ENCODE peak calls at places on chromosomes 5 and 9, in seven cellular contexts. Z is neural crest cell, V is ovary, J is fibroblast of lung, T is AG10803, L is HFF-Myc, X is GM13976. P is an unnamed sample.

GRCh38 chr5:120479066-120479465 is 15.0 kb downstream of the PRR16 start:
- DNase-seq in Z (no peak), V (no peak), J (peak), T (peak), L (no peak), X (no peak), P (peak)

GRCh38 chr5:95959964-95960801 is 1.5 kb downstream of the ELL2 start:
- DNase-seq in Z (no peak), V (no peak), J (peak), T (peak), L (no peak), X (no peak), P (peak)

GRCh38 chr9:134415026-134415425 is 88.8 kb downstream of the RXRA start:
- DNase-seq in Z (no peak), V (no peak), J (no peak), T (no peak), L (no peak), X (no peak), P (no peak)

GRCh38 chr5:91146905-91147600 is 236.1 kb downstream of the ARRDC3 start:
- DNase-seq in Z (no peak), V (no peak), J (no peak), T (peak), L (no peak), X (no peak), P (no peak)

GRCh38 chr9:89631381-89631780 is 26.6 kb downstream of the GADD45G start:
- DNase-seq in Z (no peak), V (no peak), J (no peak), T (no peak), L (no peak), X (no peak), P (no peak)

GRCh38 chr9:30846644-30847043 is 1537.8 kb upstream of the ACO1 start:
- DNase-seq in Z (no peak), V (no peak), J (no peak), T (no peak), L (no peak), X (no peak), P (no peak)

GRCh38 chr9:94630833-94631232 is 8.5 kb downstream of the FBP1 start:
- DNase-seq in Z (no peak), V (no peak), J (no peak), T (no peak), L (no peak), X (no peak), P (no peak)

GRCh38 chr5:144191998-144192397 is 21.3 kb downstream of the KCTD16 start:
- DNase-seq in Z (no peak), V (no peak), J (peak), T (peak), L (no peak), X (peak), P (peak)

DNA sequence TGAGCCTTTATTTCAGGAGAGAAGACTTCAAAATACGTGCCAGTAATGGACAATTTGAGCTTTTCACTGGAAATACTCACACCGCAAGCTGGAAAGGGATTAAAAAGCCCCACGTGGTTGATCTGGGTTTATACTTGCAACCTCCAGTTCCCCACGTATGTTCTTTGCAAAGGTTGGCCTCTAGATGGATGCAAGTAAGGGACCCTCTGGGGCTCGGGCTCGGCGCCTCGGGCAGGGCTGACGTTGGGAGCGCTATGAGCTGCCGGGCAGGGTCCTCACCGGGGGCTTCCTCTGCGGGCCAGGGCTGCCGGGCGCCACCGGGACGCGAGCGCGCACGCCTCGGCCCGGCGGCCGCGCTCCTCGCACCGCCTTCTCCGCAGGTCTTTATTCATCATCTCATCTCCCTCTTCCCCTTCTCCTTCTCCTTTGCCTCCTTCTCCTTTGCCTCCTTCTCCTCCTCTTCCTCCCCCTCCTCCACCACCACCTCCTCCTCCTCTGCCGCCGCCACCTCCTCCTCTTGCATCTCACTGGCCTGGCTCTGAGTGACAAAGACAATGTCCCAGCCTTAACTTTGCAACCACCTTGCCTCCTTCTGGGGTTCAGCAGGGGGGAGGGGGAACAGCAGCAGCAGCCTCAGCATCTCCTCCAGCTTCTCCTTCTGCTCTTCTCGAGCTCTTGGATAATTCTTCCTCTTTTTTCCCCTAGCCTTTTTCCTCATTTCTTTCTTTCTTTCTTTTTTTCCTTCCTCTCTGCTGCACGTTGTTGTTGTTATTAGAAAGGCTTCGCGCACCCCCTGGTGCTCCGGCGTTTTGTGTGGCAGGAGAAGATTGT is 636 bp upstream of the ZNF462 start:
- DNase-seq in Z (peak), V (peak), J (peak), T (peak), L (no peak), X (peak), P (peak)
- TF ChIP-seq CTCF in Z (no peak), V (no peak), J (peak), T (peak), L (peak), X (no peak), P (peak)

DNA sequence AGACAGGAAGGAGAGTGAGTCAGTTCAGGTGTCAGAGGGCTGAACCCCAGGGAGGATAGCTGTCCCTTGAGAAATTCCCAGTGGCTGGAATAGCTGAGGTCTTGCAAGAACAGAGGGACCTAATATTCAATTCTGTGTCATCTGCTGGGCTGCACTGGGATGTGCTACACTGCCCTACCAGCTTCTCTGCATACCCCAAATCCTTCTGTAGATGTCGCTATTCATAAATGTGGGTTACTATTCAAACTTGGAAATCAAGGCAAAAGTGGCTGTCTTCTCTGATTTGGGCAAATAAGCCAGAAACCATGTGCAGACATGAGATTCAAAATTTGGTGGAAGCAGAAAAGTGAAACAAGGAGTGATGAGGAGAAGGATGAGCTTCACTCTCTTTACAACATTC is 16.3 kb downstream of the TNFSF8 start:
- DNase-seq in Z (no peak), V (no peak), J (no peak), T (no peak), L (no peak), X (no peak), P (peak)
- TF ChIP-seq CTCF in Z (no peak), V (no peak), J (peak), T (peak), L (no peak), X (peak), P (peak)

GRCh38 chr5:77957-78804 is 13.8 kb upstream of the PLEKHG4B start:
- DNase-seq in Z (no peak), V (no peak), J (peak), T (peak), L (peak), X (peak), P (peak)
- TF ChIP-seq CTCF in Z (peak), V (no peak), J (peak), T (peak), L (peak), X (no peak), P (peak)

GRCh38 chr9:137296214-137297059 is 5.6 kb downstream of the NRARP start:
- DNase-seq in Z (no peak), V (peak), J (peak), T (no peak), L (no peak), X (no peak), P (peak)

GRCh38 chr9:137297060-137297664 is 4.9 kb downstream of the NRARP start:
- DNase-seq in Z (no peak), V (no peak), J (no peak), T (no peak), L (no peak), X (no peak), P (no peak)

GRCh38 chr9:137298401-137298982 is 3.6 kb downstream of the NRARP start:
- DNase-seq in Z (no peak), V (peak), J (no peak), T (no peak), L (no peak), X (no peak), P (no peak)

GRCh38 chr9:137298983-137299521 is 3.0 kb downstream of the NRARP start:
- DNase-seq in Z (no peak), V (no peak), J (no peak), T (no peak), L (no peak), X (no peak), P (no peak)

GRCh38 chr9:137297966-137298365 is 4.1 kb downstream of the NRARP start:
- DNase-seq in Z (no peak), V (no peak), J (no peak), T (no peak), L (no peak), X (no peak), P (no peak)
- TF ChIP-seq CTCF in Z (no peak), V (no peak), J (no peak), T (no peak), L (no peak), X (no peak), P (no peak)

GRCh38 chr5:127746756-127747155 is 43.6 kb downstream of the CCDC192 start:
- DNase-seq in Z (no peak), V (no peak), J (peak), T (peak), L (no peak), X (peak), P (peak)
- TF ChIP-seq CTCF in Z (peak), V (peak), J (peak), T (peak), L (peak), X (no peak), P (peak)

GRCh38 chr9:22228542-22228941 is 218.1 kb upstream of the DMRTA1 start:
- DNase-seq in Z (no peak), V (no peak), J (peak), T (peak), L (no peak), X (no peak), P (no peak)
- TF ChIP-seq CTCF in Z (peak), V (no peak), J (peak), T (peak), L (peak), X (no peak), P (peak)

GRCh38 chr9:85508616-85509015 is 233.1 kb downstream of the AGTPBP1 start:
- DNase-seq in Z (no peak), V (no peak), J (no peak), T (no peak), L (no peak), X (no peak), P (no peak)
- TF ChIP-seq CTCF in Z (no peak), V (no peak), J (no peak), T (peak), L (no peak), X (no peak), P (peak)